ENCODE peak calls at places on chromosomes 1 and 21, in five cellular contexts. One of them, this sample, is unnamed.

GRCh38 chr1:226308166-226308722 is 720 bp downstream of the LIN9 start:
- DNase-seq in cardiac fibroblast: peak
- DNase-seq in A673: peak
- DNase-seq in astrocyte: no peak
- DNase-seq in fibroblast of pulmonary artery: no peak
- DNase-seq in this sample: no peak

GRCh38 chr1:1376551-1377226 is 1.7 kb upstream of the AURKAIP1 start:
- DNase-seq in fibroblast of pulmonary artery: no peak
- DNase-seq in cardiac fibroblast: no peak
- DNase-seq in A673: no peak
- DNase-seq in astrocyte: no peak
- DNase-seq in this sample: no peak

GRCh38 chr1:199979071-199979470 is 48.4 kb upstream of the NR5A2 start:
- DNase-seq in A673: no peak
- DNase-seq in astrocyte: no peak
- DNase-seq in cardiac fibroblast: no peak
- DNase-seq in fibroblast of pulmonary artery: no peak
- DNase-seq in this sample: no peak

GRCh38 chr1:109083923-109084322 is 6.6 kb upstream of the TMEM167B start:
- DNase-seq in astrocyte: no peak
- DNase-seq in A673: no peak
- DNase-seq in fibroblast of pulmonary artery: no peak
- DNase-seq in cardiac fibroblast: no peak
- DNase-seq in this sample: no peak

GRCh38 chr1:10852998-10853520 is 56.6 kb upstream of the CASZ1 start:
- DNase-seq in fibroblast of pulmonary artery: no peak
- DNase-seq in A673: no peak
- DNase-seq in cardiac fibroblast: no peak
- DNase-seq in astrocyte: no peak
- DNase-seq in this sample: no peak

GRCh38 chr21:37551406-37552355 is 185.1 kb downstream of the DYRK1A start:
- DNase-seq in A673: peak
- DNase-seq in fibroblast of pulmonary artery: peak
- DNase-seq in cardiac fibroblast: peak
- DNase-seq in astrocyte: no peak
- DNase-seq in this sample: no peak

GRCh38 chr1:150420560-150421265 is 56.8 kb downstream of the RPRD2 start:
- DNase-seq in astrocyte: peak
- DNase-seq in fibroblast of pulmonary artery: peak
- DNase-seq in A673: peak
- DNase-seq in cardiac fibroblast: peak
- DNase-seq in this sample: no peak

GRCh38 chr1:221850788-221851187 is 108.9 kb upstream of the DUSP10 start:
- DNase-seq in astrocyte: no peak
- DNase-seq in A673: no peak
- DNase-seq in cardiac fibroblast: no peak
- DNase-seq in fibroblast of pulmonary artery: no peak
- DNase-seq in this sample: no peak

GRCh38 chr21:35925497-35925896 is 134.8 kb downstream of the SETD4 start:
- DNase-seq in cardiac fibroblast: peak
- DNase-seq in fibroblast of pulmonary artery: peak
- DNase-seq in A673: peak
- DNase-seq in astrocyte: peak
- DNase-seq in this sample: no peak

GRCh38 chr21:33491373-33492102 is at the start of gene DNAJC28:
- DNase-seq in astrocyte: peak
- DNase-seq in fibroblast of pulmonary artery: peak
- DNase-seq in A673: peak
- DNase-seq in cardiac fibroblast: peak
- DNase-seq in this sample: peak

GRCh38 chr21:46349134-46349760 is 25.3 kb downstream of the PCNT start:
- DNase-seq in cardiac fibroblast: no peak
- DNase-seq in fibroblast of pulmonary artery: no peak
- DNase-seq in A673: no peak
- DNase-seq in astrocyte: no peak
- DNase-seq in this sample: no peak

GRCh38 chr1:66381626-66382275 is 152.2 kb upstream of the SGIP1 start:
- DNase-seq in A673: peak
- DNase-seq in astrocyte: no peak
- DNase-seq in fibroblast of pulmonary artery: no peak
- DNase-seq in cardiac fibroblast: no peak
- DNase-seq in this sample: no peak

GRCh38 chr1:154417338-154417608 is 12.1 kb downstream of the IL6R start:
- DNase-seq in fibroblast of pulmonary artery: no peak
- DNase-seq in astrocyte: no peak
- DNase-seq in A673: no peak
- DNase-seq in cardiac fibroblast: no peak
- DNase-seq in this sample: no peak

GRCh38 chr1:24393892-24394291 is 19.7 kb downstream of the STPG1 start:
- DNase-seq in astrocyte: peak
- DNase-seq in fibroblast of pulmonary artery: peak
- DNase-seq in cardiac fibroblast: peak
- DNase-seq in A673: no peak
- DNase-seq in this sample: no peak

DNA sequence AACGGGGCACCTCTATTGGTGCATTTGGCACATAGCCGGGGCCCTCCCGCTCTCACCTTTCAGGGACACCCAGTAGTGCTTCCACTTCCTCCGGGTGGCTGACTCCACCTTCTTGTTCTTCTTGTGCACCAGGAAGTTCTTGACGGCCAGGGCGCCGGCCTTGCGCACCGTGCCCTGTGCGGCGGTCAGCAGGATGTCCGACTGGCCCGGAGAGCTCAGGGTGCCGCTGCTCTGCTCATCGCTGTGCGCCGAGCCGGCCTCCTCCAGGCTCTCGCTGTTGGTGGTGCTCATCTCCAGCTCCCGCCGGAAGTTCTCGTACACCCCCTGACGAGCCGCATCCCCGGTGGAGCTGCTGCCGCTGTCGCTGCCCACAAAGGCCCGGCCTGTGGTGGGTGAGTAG is 92.4 kb downstream of the TIAM1 start:
- DNase-seq in fibroblast of pulmonary artery: no peak
- DNase-seq in cardiac fibroblast: no peak
- DNase-seq in astrocyte: no peak
- DNase-seq in A673: no peak
- DNase-seq in this sample: no peak
- H3K4me3 ChIP-seq in fibroblast of pulmonary artery: no peak
- H3K4me3 ChIP-seq in cardiac fibroblast: no peak
- H3K4me3 ChIP-seq in astrocyte: no peak
- H3K4me3 ChIP-seq in A673: no peak
- H3K4me3 ChIP-seq in this sample: no peak

DNA sequence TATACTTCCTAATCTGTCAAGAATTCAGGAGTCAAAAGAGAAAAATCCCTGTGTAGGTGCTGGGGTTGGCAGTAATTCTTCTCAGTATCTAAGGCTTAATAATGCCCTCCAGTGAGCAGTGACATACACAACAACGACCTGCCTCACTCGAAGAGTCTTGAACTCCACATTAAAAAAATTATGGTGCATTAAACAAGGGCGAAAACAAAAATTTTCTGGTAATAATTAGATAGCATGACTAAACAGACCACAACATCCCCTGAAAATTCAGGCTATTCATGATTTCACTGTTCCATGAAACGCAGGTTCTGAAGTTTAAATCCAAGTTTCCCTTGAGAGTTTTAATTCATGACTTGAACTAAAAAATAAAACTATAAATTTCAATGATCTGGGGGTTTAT is 5.1 kb downstream of the SRSF4 start:
- DNase-seq in astrocyte: no peak
- DNase-seq in cardiac fibroblast: no peak
- DNase-seq in fibroblast of pulmonary artery: no peak
- DNase-seq in A673: peak
- DNase-seq in this sample: peak
- TF ChIP-seq CTCF in astrocyte: no peak
- TF ChIP-seq CTCF in cardiac fibroblast: no peak
- TF ChIP-seq CTCF in fibroblast of pulmonary artery: no peak
- TF ChIP-seq CTCF in A673: peak
- TF ChIP-seq CTCF in this sample: no peak

GRCh38 chr1:202919615-202920014 is 7.4 kb downstream of the KLHL12 start:
- DNase-seq in fibroblast of pulmonary artery: no peak
- DNase-seq in cardiac fibroblast: no peak
- DNase-seq in astrocyte: no peak
- DNase-seq in A673: no peak
- DNase-seq in this sample: no peak

GRCh38 chr1:202926578-202927491 is at the start of gene KLHL12:
- DNase-seq in A673: peak
- DNase-seq in fibroblast of pulmonary artery: peak
- DNase-seq in astrocyte: peak
- DNase-seq in cardiac fibroblast: peak
- DNase-seq in this sample: peak

DNA sequence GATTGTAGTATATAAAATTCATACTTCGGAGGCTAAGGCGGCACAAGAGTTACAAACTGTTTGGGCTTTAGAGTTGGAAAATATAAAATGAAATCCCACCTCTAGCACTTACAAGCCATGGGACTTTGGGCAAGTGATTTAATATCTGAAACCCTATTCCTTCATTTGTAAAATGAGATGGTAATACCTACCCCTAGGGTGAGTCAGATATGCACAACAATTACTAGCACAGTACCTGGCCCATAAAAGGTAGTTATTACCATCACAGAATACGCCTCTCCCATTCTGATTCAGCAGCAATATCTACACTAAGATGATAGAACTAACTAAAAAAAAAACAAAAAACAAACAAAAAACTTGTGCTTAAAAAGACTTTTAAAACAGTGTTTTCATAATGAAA is 3.5 kb downstream of the KLHL12 start:
- DNase-seq in A673: no peak
- DNase-seq in cardiac fibroblast: no peak
- DNase-seq in astrocyte: no peak
- DNase-seq in fibroblast of pulmonary artery: no peak
- DNase-seq in this sample: no peak
- H3K4me3 ChIP-seq in A673: no peak
- H3K4me3 ChIP-seq in cardiac fibroblast: no peak
- H3K4me3 ChIP-seq in astrocyte: no peak
- H3K4me3 ChIP-seq in fibroblast of pulmonary artery: no peak
- H3K4me3 ChIP-seq in this sample: no peak

DNA sequence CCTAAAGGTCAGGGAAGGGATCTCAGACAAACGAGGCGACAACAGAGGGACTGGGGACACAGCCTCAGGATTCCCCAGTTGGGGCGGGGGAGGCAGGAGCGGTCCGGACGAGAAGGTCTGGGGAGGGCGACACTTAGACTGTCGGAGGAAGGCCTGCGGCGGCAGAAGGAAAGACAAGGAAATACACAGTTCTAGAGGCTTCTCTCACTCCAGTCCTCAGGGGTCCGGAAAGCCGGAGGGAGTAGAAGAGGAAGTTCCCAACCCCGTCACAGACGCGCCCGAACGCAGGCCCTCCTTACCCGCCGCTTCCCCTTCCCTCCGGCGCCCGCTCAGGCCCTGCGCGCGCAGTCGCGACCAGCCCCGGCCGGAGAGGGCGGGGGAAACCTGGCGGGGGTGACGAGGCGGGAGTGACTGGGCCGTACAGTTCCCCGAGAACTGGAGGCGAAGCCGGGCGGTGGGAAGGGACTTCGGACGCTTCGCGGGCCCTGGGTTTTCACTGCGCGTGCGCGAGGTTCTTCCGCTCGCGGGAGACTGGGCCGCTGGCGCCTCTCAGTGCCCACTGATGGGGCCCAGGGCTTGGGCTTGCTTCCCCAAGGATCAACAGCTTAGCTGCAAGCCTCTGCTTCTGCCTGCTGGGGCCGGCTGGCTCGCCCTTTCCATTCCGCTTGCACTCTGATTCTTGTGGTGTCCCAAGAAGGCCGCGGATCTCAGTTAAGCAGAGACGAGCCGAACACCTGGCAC is at the start of gene IPP:
- DNase-seq in A673: peak
- DNase-seq in astrocyte: peak
- DNase-seq in fibroblast of pulmonary artery: peak
- DNase-seq in cardiac fibroblast: peak
- DNase-seq in this sample: peak
- TF ChIP-seq CTCF in A673: peak
- TF ChIP-seq CTCF in astrocyte: no peak
- TF ChIP-seq CTCF in fibroblast of pulmonary artery: peak
- TF ChIP-seq CTCF in cardiac fibroblast: peak
- TF ChIP-seq CTCF in this sample: peak

GRCh38 chr1:26158271-26159112 is at the start of gene FAM110D:
- DNase-seq in cardiac fibroblast: no peak
- DNase-seq in fibroblast of pulmonary artery: no peak
- DNase-seq in astrocyte: no peak
- DNase-seq in A673: no peak
- DNase-seq in this sample: no peak

GRCh38 chr1:26161408-26162219 is 2.7 kb downstream of the FAM110D start:
- DNase-seq in cardiac fibroblast: peak
- DNase-seq in fibroblast of pulmonary artery: peak
- DNase-seq in A673: peak
- DNase-seq in astrocyte: peak
- DNase-seq in this sample: no peak

GRCh38 chr1:26160527-26161407 is 1.9 kb downstream of the FAM110D start:
- DNase-seq in cardiac fibroblast: no peak
- DNase-seq in fibroblast of pulmonary artery: no peak
- DNase-seq in astrocyte: no peak
- DNase-seq in A673: no peak
- DNase-seq in this sample: no peak

GRCh38 chr1:26162220-26162703 is 3.4 kb downstream of the FAM110D start:
- DNase-seq in A673: no peak
- DNase-seq in fibroblast of pulmonary artery: no peak
- DNase-seq in astrocyte: no peak
- DNase-seq in cardiac fibroblast: peak
- DNase-seq in this sample: no peak

GRCh38 chr1:26159113-26160039 is 497 bp downstream of the FAM110D start:
- DNase-seq in A673: no peak
- DNase-seq in cardiac fibroblast: no peak
- DNase-seq in fibroblast of pulmonary artery: no peak
- DNase-seq in astrocyte: no peak
- DNase-seq in this sample: no peak
- H3K4me3 ChIP-seq in A673: no peak
- H3K4me3 ChIP-seq in cardiac fibroblast: no peak
- H3K4me3 ChIP-seq in fibroblast of pulmonary artery: peak
- H3K4me3 ChIP-seq in astrocyte: no peak
- H3K4me3 ChIP-seq in this sample: no peak

GRCh38 chr1:32622806-32623694 is 27.3 kb downstream of the ZBTB8OS start:
- DNase-seq in astrocyte: no peak
- DNase-seq in cardiac fibroblast: no peak
- DNase-seq in fibroblast of pulmonary artery: no peak
- DNase-seq in A673: no peak
- DNase-seq in this sample: no peak

GRCh38 chr1:32622205-32622604 is 28.1 kb downstream of the ZBTB8OS start:
- DNase-seq in cardiac fibroblast: no peak
- DNase-seq in astrocyte: no peak
- DNase-seq in fibroblast of pulmonary artery: no peak
- DNase-seq in A673: no peak
- DNase-seq in this sample: no peak

GRCh38 chr1:32623775-32624174 is 26.6 kb downstream of the ZBTB8OS start:
- DNase-seq in A673: no peak
- DNase-seq in fibroblast of pulmonary artery: no peak
- DNase-seq in cardiac fibroblast: no peak
- DNase-seq in astrocyte: no peak
- DNase-seq in this sample: no peak

GRCh38 chr1:32618673-32619221 is 31.6 kb downstream of the ZBTB8OS start:
- DNase-seq in fibroblast of pulmonary artery: peak
- DNase-seq in A673: peak
- DNase-seq in cardiac fibroblast: peak
- DNase-seq in astrocyte: no peak
- DNase-seq in this sample: no peak

GRCh38 chr1:32619701-32620485 is 30.5 kb downstream of the ZBTB8OS start:
- DNase-seq in cardiac fibroblast: peak
- DNase-seq in fibroblast of pulmonary artery: peak
- DNase-seq in astrocyte: no peak
- DNase-seq in A673: peak
- DNase-seq in this sample: no peak
- TF ChIP-seq CTCF in cardiac fibroblast: peak
- TF ChIP-seq CTCF in fibroblast of pulmonary artery: peak
- TF ChIP-seq CTCF in astrocyte: no peak
- TF ChIP-seq CTCF in A673: peak
- TF ChIP-seq CTCF in this sample: no peak

GRCh38 chr21:42006765-42007164 is 3.4 kb downstream of the ZBTB21 start:
- DNase-seq in A673: no peak
- DNase-seq in fibroblast of pulmonary artery: no peak
- DNase-seq in astrocyte: peak
- DNase-seq in cardiac fibroblast: peak
- DNase-seq in this sample: no peak
- H3K4me3 ChIP-seq in A673: no peak
- H3K4me3 ChIP-seq in fibroblast of pulmonary artery: no peak
- H3K4me3 ChIP-seq in astrocyte: no peak
- H3K4me3 ChIP-seq in cardiac fibroblast: no peak
- H3K4me3 ChIP-seq in this sample: no peak

This sample was measured in BJ.